ENCODE peak calls at places on chromosomes 1 and 21, in four cellular contexts. E, C, T and Y are unnamed samples.

GRCh38 chr21:42056468-42056867 is 14.6 kb upstream of the UMODL1 start:
- DNase-seq in E (peak; percentile 61), T (peak; percentile 25), C (no peak), Y (no peak)

GRCh38 chr1:30982937-30983336 is 74.4 kb upstream of the SDC3 start:
- DNase-seq in C (no peak), T (no peak), E (no peak), Y (no peak)

GRCh38 chr1:112457965-112458364 is 50.8 kb upstream of the WNT2B start:
- DNase-seq in T (no peak), C (no peak), E (no peak), Y (no peak)

GRCh38 chr1:116228501-116228900 is 117.3 kb downstream of the MAB21L3 start:
- DNase-seq in C (no peak), T (no peak), E (no peak), Y (no peak)

GRCh38 chr1:145877923-145878486 is 7.7 kb downstream of the ANKRD35 start:
- DNase-seq in C (no peak), T (peak; percentile 90), E (no peak), Y (no peak)

GRCh38 chr21:45865106-45865835 is 116.3 kb upstream of the COL6A1 start:
- DNase-seq in T (peak; percentile 50), C (no peak), E (no peak), Y (no peak)

GRCh38 chr1:111221276-111221632 is 6.3 kb upstream of the CHI3L2 start:
- DNase-seq in C (no peak), T (no peak), E (no peak), Y (no peak)

GRCh38 chr1:63643926-63644325 is 50.7 kb downstream of the PGM1 start:
- DNase-seq in T (no peak), E (peak; percentile 91), C (no peak), Y (peak; percentile 23)

GRCh38 chr1:207998691-207999090 is 87.8 kb upstream of the CD34 start:
- DNase-seq in E (no peak), T (no peak), C (no peak), Y (no peak)

GRCh38 chr1:154326546-154327465 is 1.5 kb downstream of the ATP8B2 start:
- DNase-seq in C (no peak), T (peak; percentile 29), E (no peak), Y (no peak)

GRCh38 chr1:169368406-169368769 is 393 bp downstream of the BLZF1 start:
- DNase-seq in T (peak; percentile 45), E (no peak), C (no peak), Y (peak; percentile 15)

GRCh38 chr21:29938968-29939858 is 583 bp downstream of the GRIK1 start:
- DNase-seq in E (no peak), T (peak; percentile 5), C (no peak), Y (no peak)

GRCh38 chr1:44084998-44085675 is 33.5 kb upstream of the KLF17 start:
- DNase-seq in E (no peak), C (no peak), T (peak; percentile 77), Y (no peak)

GRCh38 chr1:33696962-33697361 is 166.9 kb upstream of the HMGB4 start:
- DNase-seq in E (no peak), T (no peak), C (no peak), Y (no peak)

GRCh38 chr1:201447911-201448871 is 20.8 kb downstream of the PHLDA3 start:
- DNase-seq in T (peak; percentile 89), E (peak; percentile 59), C (peak; percentile 34), Y (peak; percentile 46)

GRCh38 chr1:25204797-25205441 is 27.4 kb downstream of the SYF2 start:
- DNase-seq in C (no peak), E (peak; percentile 28), T (peak; percentile 53), Y (peak; percentile 68)

GRCh38 chr1:167805041-167805556 is 83.3 kb downstream of the MPZL1 start:
- DNase-seq in E (no peak), T (no peak), C (no peak), Y (no peak)

GRCh38 chr1:1212780-1213152 is 1.2 kb downstream of the TNFRSF4 start:
- DNase-seq in T (no peak), C (no peak), E (no peak), Y (no peak)

GRCh38 chr1:163655565-163655964 is 333.8 kb downstream of the NUF2 start:
- DNase-seq in C (no peak), E (no peak), T (no peak), Y (no peak)

GRCh38 chr1:1431006-1431844 is 4.3 kb upstream of the VWA1 start:
- DNase-seq in T (no peak), E (no peak), C (no peak), Y (no peak)

GRCh38 chr1:47561523-47562007 is 123.7 kb downstream of the FOXD2 start:
- DNase-seq in E (no peak), T (peak; percentile 95), C (no peak), Y (no peak)

GRCh38 chr1:7533006-7533405 is 238.1 kb upstream of the VAMP3 start:
- DNase-seq in C (no peak), T (no peak), E (no peak), Y (no peak)

GRCh38 chr1:203359010-203359571 is 8.2 kb upstream of the FMOD start:
- DNase-seq in E (no peak), C (no peak), T (no peak), Y (no peak)

GRCh38 chr1:158527190-158527815 is 26.9 kb downstream of the OR6Y1 start:
- DNase-seq in E (no peak), C (no peak), T (peak; percentile 36), Y (peak; percentile 22)

GRCh38 chr1:89383185-89383584 is 19.3 kb downstream of the GBP6 start:
- DNase-seq in C (no peak), T (no peak), E (no peak), Y (no peak)

GRCh38 chr1:88801575-88802208 is 89.7 kb downstream of the GTF2B start:
- DNase-seq in T (peak; percentile 80), C (no peak), E (no peak), Y (no peak)

GRCh38 chr1:983736-984475 is 2.0 kb upstream of the PERM1 start:
- DNase-seq in C (peak; percentile 40), T (no peak), E (no peak), Y (no peak)

GRCh38 chr1:20371411-20371810 is 80.7 kb downstream of the VWA5B1 start:
- DNase-seq in E (no peak), C (no peak), T (peak; percentile 43), Y (no peak)